ENCODE peak calls at places on chromosome 11, in four cellular contexts. G is T-helper 2 cell; U is endothelial cell of umbilical vein; M is stimulated activated CD4-positive, alpha-beta T cell treated with anti-CD3 and anti-CD28 coated beads, Interleukin-15, amount 100 ng/mL, for 24 hours. O is an unnamed sample.

GRCh38 chr11:1146311-1146864 is 11.4 kb upstream of the MUC5AC start:
- DNase-seq in G (no peak), M (no peak), U (no peak), O (no peak)

GRCh38 chr11:101321222-101321621 is 191.6 kb upstream of the PGR start:
- DNase-seq in U (no peak), G (no peak), M (no peak), O (no peak)

GRCh38 chr11:118353084-118353710 is 6.2 kb upstream of the UBE4A start:
- DNase-seq in G (peak; percentile 49), U (peak; percentile 25), M (no peak), O (peak; percentile 24)

GRCh38 chr11:35241531-35241930 is 102.6 kb downstream of the CD44 start:
- DNase-seq in G (no peak), M (no peak), U (no peak), O (no peak)

GRCh38 chr11:15800121-15800800 is 556.1 kb downstream of the SOX6 start:
- DNase-seq in M (peak; percentile 22), U (no peak), G (no peak), O (no peak)

GRCh38 chr11:111253630-111254029 is 8.1 kb downstream of the POU2AF2 start:
- DNase-seq in M (no peak), U (no peak), G (no peak), O (no peak)

GRCh38 chr11:14656536-14657457 is 13.2 kb downstream of the PDE3B start:
- DNase-seq in M (no peak), G (no peak), U (no peak), O (no peak)

GRCh38 chr11:130390071-130390758 is 38.2 kb downstream of the ADAMTS8 start:
- DNase-seq in G (no peak), U (peak; percentile 32), M (no peak), O (no peak)

GRCh38 chr11:39651857-39652461 is 1807.5 kb downstream of the LRRC4C start:
- DNase-seq in U (no peak), M (no peak), G (no peak), O (no peak)

GRCh38 chr11:61948505-61948904 is 1.6 kb upstream of the BEST1 start:
- DNase-seq in M (no peak), G (no peak), U (no peak), O (no peak)